ENCODE peak calls at places on chromosomes 4 and X, in nine cellular contexts. One of them, this sample, is unnamed.

GRCh38 chr4:162497564-162498167 is 333.9 kb upstream of the FSTL5 start:
- DNase-seq in midbrain: peak; percentile 56
- DNase-seq in stimulated activated CD4-positive, alpha-beta T cell treated with anti-CD3 and anti-CD28 coated beads, Interleukin-15, amount 100 ng/mL, for 24 hours: peak; percentile 3
- DNase-seq in cerebellum: peak; percentile 44
- DNase-seq in NCI-H345: no peak
- DNase-seq in fibroblast of lung: peak; percentile 63
- DNase-seq in EL: peak; percentile 21
- DNase-seq in T-helper 17 cell: no peak
- DNase-seq in non-pigmented ciliary epithelial cell: peak; percentile 9
- DNase-seq in this sample: peak; percentile 36

GRCh38 chr4:6472008-6472386 is 417 bp downstream of the PPP2R2C start:
- DNase-seq in stimulated activated CD4-positive, alpha-beta T cell treated with anti-CD3 and anti-CD28 coated beads, Interleukin-15, amount 100 ng/mL, for 24 hours: no peak
- DNase-seq in T-helper 17 cell: no peak
- DNase-seq in EL: no peak
- DNase-seq in non-pigmented ciliary epithelial cell: no peak
- DNase-seq in NCI-H345: no peak
- DNase-seq in cerebellum: no peak
- DNase-seq in midbrain: no peak
- DNase-seq in fibroblast of lung: no peak
- DNase-seq in this sample: no peak

GRCh38 chrX:124212622-124213021 is 119.8 kb upstream of the TEX13D start:
- DNase-seq in fibroblast of lung: no peak
- DNase-seq in stimulated activated CD4-positive, alpha-beta T cell treated with anti-CD3 and anti-CD28 coated beads, Interleukin-15, amount 100 ng/mL, for 24 hours: peak; percentile 35
- DNase-seq in cerebellum: no peak
- DNase-seq in T-helper 17 cell: peak; percentile 13
- DNase-seq in non-pigmented ciliary epithelial cell: no peak
- DNase-seq in midbrain: no peak
- DNase-seq in EL: no peak
- DNase-seq in NCI-H345: no peak
- DNase-seq in this sample: no peak

GRCh38 chr4:156968479-156968984 is 3.1 kb downstream of the PDGFC start:
- DNase-seq in fibroblast of lung: peak; percentile 89
- DNase-seq in T-helper 17 cell: no peak
- DNase-seq in midbrain: peak; percentile 78
- DNase-seq in EL: peak; percentile 83
- DNase-seq in NCI-H345: peak; percentile 51
- DNase-seq in cerebellum: peak; percentile 11
- DNase-seq in non-pigmented ciliary epithelial cell: peak; percentile 65
- DNase-seq in stimulated activated CD4-positive, alpha-beta T cell treated with anti-CD3 and anti-CD28 coated beads, Interleukin-15, amount 100 ng/mL, for 24 hours: peak; percentile 35
- DNase-seq in this sample: peak; percentile 66

GRCh38 chr4:128483816-128484215 is 196.2 kb upstream of the PGRMC2 start:
- DNase-seq in cerebellum: no peak
- DNase-seq in T-helper 17 cell: no peak
- DNase-seq in non-pigmented ciliary epithelial cell: no peak
- DNase-seq in midbrain: no peak
- DNase-seq in fibroblast of lung: no peak
- DNase-seq in NCI-H345: no peak
- DNase-seq in stimulated activated CD4-positive, alpha-beta T cell treated with anti-CD3 and anti-CD28 coated beads, Interleukin-15, amount 100 ng/mL, for 24 hours: no peak
- DNase-seq in EL: peak; percentile 7
- DNase-seq in this sample: no peak

GRCh38 chrX:2401201-2401589 is 99.6 kb downstream of the DHRSX start:
- DNase-seq in T-helper 17 cell: no peak
- DNase-seq in midbrain: no peak
- DNase-seq in cerebellum: no peak
- DNase-seq in fibroblast of lung: no peak
- DNase-seq in EL: no peak
- DNase-seq in non-pigmented ciliary epithelial cell: no peak
- DNase-seq in NCI-H345: no peak
- DNase-seq in stimulated activated CD4-positive, alpha-beta T cell treated with anti-CD3 and anti-CD28 coated beads, Interleukin-15, amount 100 ng/mL, for 24 hours: no peak
- DNase-seq in this sample: no peak

GRCh38 chrX:45767021-45767491 is 566.4 kb upstream of the DIPK2B start:
- DNase-seq in non-pigmented ciliary epithelial cell: no peak
- DNase-seq in fibroblast of lung: peak; percentile 50
- DNase-seq in midbrain: no peak
- DNase-seq in NCI-H345: no peak
- DNase-seq in cerebellum: no peak
- DNase-seq in stimulated activated CD4-positive, alpha-beta T cell treated with anti-CD3 and anti-CD28 coated beads, Interleukin-15, amount 100 ng/mL, for 24 hours: no peak
- DNase-seq in EL: no peak
- DNase-seq in T-helper 17 cell: no peak
- DNase-seq in this sample: no peak

GRCh38 chr4:181952478-181952877 is 290.7 kb upstream of the TENM3 start:
- DNase-seq in midbrain: no peak
- DNase-seq in fibroblast of lung: peak; percentile 89
- DNase-seq in non-pigmented ciliary epithelial cell: peak; percentile 88
- DNase-seq in T-helper 17 cell: no peak
- DNase-seq in NCI-H345: no peak
- DNase-seq in cerebellum: no peak
- DNase-seq in stimulated activated CD4-positive, alpha-beta T cell treated with anti-CD3 and anti-CD28 coated beads, Interleukin-15, amount 100 ng/mL, for 24 hours: no peak
- DNase-seq in EL: peak; percentile 89
- DNase-seq in this sample: peak; percentile 86

GRCh38 chr4:142707397-142707796 is 138.7 kb downstream of the INPP4B start:
- DNase-seq in cerebellum: no peak
- DNase-seq in stimulated activated CD4-positive, alpha-beta T cell treated with anti-CD3 and anti-CD28 coated beads, Interleukin-15, amount 100 ng/mL, for 24 hours: no peak
- DNase-seq in fibroblast of lung: no peak
- DNase-seq in non-pigmented ciliary epithelial cell: no peak
- DNase-seq in NCI-H345: no peak
- DNase-seq in midbrain: no peak
- DNase-seq in EL: no peak
- DNase-seq in T-helper 17 cell: no peak
- DNase-seq in this sample: peak; percentile 32

GRCh38 chrX:2907295-2907694 is 21.8 kb downstream of the ARSD start:
- DNase-seq in NCI-H345: no peak
- DNase-seq in non-pigmented ciliary epithelial cell: no peak
- DNase-seq in midbrain: no peak
- DNase-seq in stimulated activated CD4-positive, alpha-beta T cell treated with anti-CD3 and anti-CD28 coated beads, Interleukin-15, amount 100 ng/mL, for 24 hours: no peak
- DNase-seq in fibroblast of lung: no peak
- DNase-seq in T-helper 17 cell: no peak
- DNase-seq in EL: no peak
- DNase-seq in cerebellum: no peak
- DNase-seq in this sample: no peak

GRCh38 chrX:26562156-26562555 is 346.2 kb downstream of the MAGEB5 start:
- DNase-seq in cerebellum: no peak
- DNase-seq in non-pigmented ciliary epithelial cell: no peak
- DNase-seq in midbrain: no peak
- DNase-seq in stimulated activated CD4-positive, alpha-beta T cell treated with anti-CD3 and anti-CD28 coated beads, Interleukin-15, amount 100 ng/mL, for 24 hours: no peak
- DNase-seq in T-helper 17 cell: no peak
- DNase-seq in EL: no peak
- DNase-seq in fibroblast of lung: no peak
- DNase-seq in NCI-H345: no peak
- DNase-seq in this sample: no peak

GRCh38 chr4:133969202-133969873 is 232.3 kb downstream of the PABPC4L start:
- DNase-seq in midbrain: no peak
- DNase-seq in EL: peak; percentile 47
- DNase-seq in T-helper 17 cell: no peak
- DNase-seq in cerebellum: no peak
- DNase-seq in non-pigmented ciliary epithelial cell: peak; percentile 37
- DNase-seq in NCI-H345: peak; percentile 73
- DNase-seq in fibroblast of lung: peak; percentile 80
- DNase-seq in stimulated activated CD4-positive, alpha-beta T cell treated with anti-CD3 and anti-CD28 coated beads, Interleukin-15, amount 100 ng/mL, for 24 hours: no peak
- DNase-seq in this sample: peak; percentile 0

GRCh38 chr4:113446019-113446418 is 315.5 kb downstream of the CAMK2D start:
- DNase-seq in fibroblast of lung: peak; percentile 67
- DNase-seq in NCI-H345: no peak
- DNase-seq in T-helper 17 cell: no peak
- DNase-seq in EL: peak; percentile 74
- DNase-seq in midbrain: no peak
- DNase-seq in non-pigmented ciliary epithelial cell: peak; percentile 82
- DNase-seq in stimulated activated CD4-positive, alpha-beta T cell treated with anti-CD3 and anti-CD28 coated beads, Interleukin-15, amount 100 ng/mL, for 24 hours: peak; percentile 27
- DNase-seq in cerebellum: no peak
- DNase-seq in this sample: no peak

GRCh38 chr4:139584784-139585183 is 28.8 kb upstream of the SETD7 start:
- DNase-seq in midbrain: no peak
- DNase-seq in EL: peak; percentile 59
- DNase-seq in non-pigmented ciliary epithelial cell: no peak
- DNase-seq in cerebellum: no peak
- DNase-seq in T-helper 17 cell: no peak
- DNase-seq in stimulated activated CD4-positive, alpha-beta T cell treated with anti-CD3 and anti-CD28 coated beads, Interleukin-15, amount 100 ng/mL, for 24 hours: no peak
- DNase-seq in fibroblast of lung: no peak
- DNase-seq in NCI-H345: no peak
- DNase-seq in this sample: no peak